ENCODE peak calls at places on chromosomes 13 and 19, in seven cellular contexts. One of them, this sample, is unnamed.

GRCh38 chr13:88958821-88959220 is 1287.7 kb downstream of the SLITRK5 start:
- DNase-seq in breast epithelium: no peak
- DNase-seq in body of pancreas: no peak
- DNase-seq in lower leg skin: no peak
- DNase-seq in tibial nerve: no peak
- DNase-seq in upper lobe of left lung: no peak
- DNase-seq in uterus: no peak
- DNase-seq in this sample: no peak

GRCh38 chr13:43303040-43303729 is 279.8 kb downstream of the DNAJC15 start:
- DNase-seq in breast epithelium: no peak
- DNase-seq in body of pancreas: peak; percentile 80
- DNase-seq in lower leg skin: no peak
- DNase-seq in tibial nerve: no peak
- DNase-seq in upper lobe of left lung: no peak
- DNase-seq in uterus: no peak
- DNase-seq in this sample: no peak

GRCh38 chr13:66780814-66781213 is 449.3 kb downstream of the PCDH9 start:
- DNase-seq in breast epithelium: no peak
- DNase-seq in body of pancreas: no peak
- DNase-seq in lower leg skin: no peak
- DNase-seq in tibial nerve: no peak
- DNase-seq in upper lobe of left lung: no peak
- DNase-seq in uterus: no peak
- DNase-seq in this sample: no peak

GRCh38 chr19:14517840-14518505 is at the start of gene DNAJB1:
- DNase-seq in breast epithelium: peak; percentile 73
- DNase-seq in body of pancreas: peak; percentile 83
- DNase-seq in lower leg skin: peak; percentile 96
- DNase-seq in tibial nerve: peak; percentile 69
- DNase-seq in upper lobe of left lung: peak; percentile 92
- DNase-seq in uterus: peak; percentile 87
- DNase-seq in this sample: no peak

GRCh38 chr19:15196683-15197005 is 4.2 kb downstream of the NOTCH3 start:
- DNase-seq in breast epithelium: no peak
- DNase-seq in body of pancreas: no peak
- DNase-seq in lower leg skin: no peak
- DNase-seq in tibial nerve: no peak
- DNase-seq in upper lobe of left lung: no peak
- DNase-seq in uterus: no peak
- DNase-seq in this sample: no peak

GRCh38 chr19:47096721-47097120 is 16.9 kb downstream of the ZC3H4 start:
- DNase-seq in breast epithelium: no peak
- DNase-seq in body of pancreas: peak; percentile 52
- DNase-seq in lower leg skin: no peak
- DNase-seq in tibial nerve: no peak
- DNase-seq in upper lobe of left lung: peak; percentile 56
- DNase-seq in uterus: no peak
- DNase-seq in this sample: no peak

GRCh38 chr19:12913011-12913561 is 6.0 kb downstream of the SYCE2 start:
- DNase-seq in breast epithelium: peak; percentile 90
- DNase-seq in body of pancreas: peak; percentile 87
- DNase-seq in lower leg skin: peak; percentile 94
- DNase-seq in tibial nerve: peak; percentile 68
- DNase-seq in upper lobe of left lung: peak; percentile 71
- DNase-seq in uterus: peak; percentile 63
- DNase-seq in this sample: no peak

GRCh38 chr13:114237415-114238112 is 2.9 kb downstream of the CDC16 start:
- DNase-seq in breast epithelium: no peak
- DNase-seq in body of pancreas: no peak
- DNase-seq in lower leg skin: no peak
- DNase-seq in tibial nerve: no peak
- DNase-seq in upper lobe of left lung: no peak
- DNase-seq in uterus: no peak
- DNase-seq in this sample: no peak

GRCh38 chr13:99977912-99978780 is 3.4 kb upstream of the ZIC2 start:
- DNase-seq in breast epithelium: no peak
- DNase-seq in body of pancreas: no peak
- DNase-seq in lower leg skin: no peak
- DNase-seq in tibial nerve: no peak
- DNase-seq in upper lobe of left lung: no peak
- DNase-seq in uterus: no peak
- DNase-seq in this sample: no peak
- H3K4me3 ChIP-seq in breast epithelium: no peak overlapping the region
- H3K4me3 ChIP-seq in body of pancreas: no peak overlapping the region
- H3K4me3 ChIP-seq in lower leg skin: no peak overlapping the region
- H3K4me3 ChIP-seq in tibial nerve: no peak overlapping the region
- H3K4me3 ChIP-seq in upper lobe of left lung: no peak overlapping the region
- H3K4me3 ChIP-seq in uterus: no peak overlapping the region
- H3K4me3 ChIP-seq in this sample: no peak overlapping the region

GRCh38 chr13:27199691-27200090 is 28.1 kb upstream of the USP12 start:
- DNase-seq in breast epithelium: no peak
- DNase-seq in body of pancreas: no peak
- DNase-seq in lower leg skin: no peak
- DNase-seq in tibial nerve: no peak
- DNase-seq in upper lobe of left lung: no peak
- DNase-seq in uterus: no peak
- DNase-seq in this sample: no peak

GRCh38 chr13:27201661-27202060 is 30.1 kb upstream of the USP12 start:
- DNase-seq in breast epithelium: no peak
- DNase-seq in body of pancreas: no peak
- DNase-seq in lower leg skin: no peak
- DNase-seq in tibial nerve: no peak
- DNase-seq in upper lobe of left lung: no peak
- DNase-seq in uterus: no peak
- DNase-seq in this sample: no peak

GRCh38 chr13:27200413-27201066 is 28.9 kb upstream of the USP12 start:
- DNase-seq in breast epithelium: no peak
- DNase-seq in body of pancreas: no peak
- DNase-seq in lower leg skin: no peak
- DNase-seq in tibial nerve: no peak
- DNase-seq in upper lobe of left lung: no peak
- DNase-seq in uterus: no peak
- DNase-seq in this sample: no peak

GRCh38 chr13:27203186-27203585 is 31.6 kb upstream of the USP12 start:
- DNase-seq in breast epithelium: no peak
- DNase-seq in body of pancreas: no peak
- DNase-seq in lower leg skin: no peak
- DNase-seq in tibial nerve: no peak
- DNase-seq in upper lobe of left lung: no peak
- DNase-seq in uterus: no peak
- DNase-seq in this sample: no peak

GRCh38 chr13:27203854-27204253 is 32.2 kb upstream of the USP12 start:
- DNase-seq in breast epithelium: no peak
- DNase-seq in body of pancreas: peak; percentile 15
- DNase-seq in lower leg skin: no peak
- DNase-seq in tibial nerve: no peak
- DNase-seq in upper lobe of left lung: no peak
- DNase-seq in uterus: no peak
- DNase-seq in this sample: no peak
- TF ChIP-seq CTCF in breast epithelium: no peak
- TF ChIP-seq CTCF in body of pancreas: no peak
- TF ChIP-seq CTCF in lower leg skin: no peak
- TF ChIP-seq CTCF in tibial nerve: no peak
- TF ChIP-seq CTCF in upper lobe of left lung: no peak
- TF ChIP-seq CTCF in uterus: peak; percentile 40
- TF ChIP-seq CTCF in this sample: peak; percentile 12

GRCh38 chr19:51593969-51594773 is 23.1 kb downstream of the ZNF175 start:
- DNase-seq in breast epithelium: peak; percentile 96
- DNase-seq in body of pancreas: peak; percentile 99
- DNase-seq in lower leg skin: peak; percentile 99
- DNase-seq in tibial nerve: peak; percentile 93
- DNase-seq in upper lobe of left lung: peak; percentile 100
- DNase-seq in uterus: peak; percentile 99
- DNase-seq in this sample: peak; percentile 89
- TF ChIP-seq POLR2A in breast epithelium: no peak
- TF ChIP-seq POLR2A in body of pancreas: peak; percentile 45
- TF ChIP-seq POLR2A in lower leg skin: no peak
- TF ChIP-seq POLR2A in tibial nerve: no peak
- TF ChIP-seq POLR2A in upper lobe of left lung: no peak
- TF ChIP-seq POLR2A in uterus: no peak
- TF ChIP-seq POLR2A in this sample: no peak

GRCh38 chr13:44421853-44422525 is 48.4 kb downstream of the SERP2 start:
- DNase-seq in breast epithelium: no peak
- DNase-seq in body of pancreas: no peak
- DNase-seq in lower leg skin: peak; percentile 64
- DNase-seq in tibial nerve: no peak
- DNase-seq in upper lobe of left lung: no peak
- DNase-seq in uterus: no peak
- DNase-seq in this sample: no peak
- H3K4me3 ChIP-seq in breast epithelium: no peak overlapping the region
- H3K4me3 ChIP-seq in body of pancreas: no peak overlapping the region
- H3K4me3 ChIP-seq in lower leg skin: no peak overlapping the region
- H3K4me3 ChIP-seq in tibial nerve: no peak overlapping the region
- H3K4me3 ChIP-seq in upper lobe of left lung: no peak overlapping the region
- H3K4me3 ChIP-seq in uterus: no peak overlapping the region
- H3K4me3 ChIP-seq in this sample: no peak overlapping the region

GRCh38 chr19:16541526-16542044 is 652 bp downstream of the CHERP start:
- DNase-seq in breast epithelium: no peak
- DNase-seq in body of pancreas: no peak
- DNase-seq in lower leg skin: no peak
- DNase-seq in tibial nerve: no peak
- DNase-seq in upper lobe of left lung: no peak
- DNase-seq in uterus: no peak
- DNase-seq in this sample: no peak

GRCh38 chr19:16540948-16541347 is 1.3 kb downstream of the CHERP start:
- DNase-seq in breast epithelium: no peak
- DNase-seq in body of pancreas: no peak
- DNase-seq in lower leg skin: no peak
- DNase-seq in tibial nerve: no peak
- DNase-seq in upper lobe of left lung: no peak
- DNase-seq in uterus: no peak
- DNase-seq in this sample: no peak

GRCh38 chr19:16542894-16543498 is 759 bp upstream of the CHERP start:
- DNase-seq in breast epithelium: no peak
- DNase-seq in body of pancreas: no peak
- DNase-seq in lower leg skin: no peak
- DNase-seq in tibial nerve: no peak
- DNase-seq in upper lobe of left lung: no peak
- DNase-seq in uterus: no peak
- DNase-seq in this sample: no peak

GRCh38 chr19:16544468-16545231 is 2.4 kb upstream of the CHERP start:
- DNase-seq in breast epithelium: no peak
- DNase-seq in body of pancreas: no peak
- DNase-seq in lower leg skin: no peak
- DNase-seq in tibial nerve: no peak
- DNase-seq in upper lobe of left lung: no peak
- DNase-seq in uterus: no peak
- DNase-seq in this sample: no peak

GRCh38 chr19:16542045-16542893 is at the start of gene CHERP:
- DNase-seq in breast epithelium: peak; percentile 88
- DNase-seq in body of pancreas: peak; percentile 94
- DNase-seq in lower leg skin: peak; percentile 98
- DNase-seq in tibial nerve: peak; percentile 74
- DNase-seq in upper lobe of left lung: peak; percentile 93
- DNase-seq in uterus: peak; percentile 95
- DNase-seq in this sample: peak; percentile 58
- TF ChIP-seq CTCF in breast epithelium: no peak
- TF ChIP-seq CTCF in body of pancreas: no peak
- TF ChIP-seq CTCF in lower leg skin: no peak
- TF ChIP-seq CTCF in tibial nerve: peak; percentile 44
- TF ChIP-seq CTCF in upper lobe of left lung: no peak
- TF ChIP-seq CTCF in uterus: peak; percentile 34
- TF ChIP-seq CTCF in this sample: no peak

GRCh38 chr13:20702530-20702929 is 969 bp upstream of the IL17D start:
- DNase-seq in breast epithelium: no peak
- DNase-seq in body of pancreas: no peak
- DNase-seq in lower leg skin: no peak
- DNase-seq in tibial nerve: no peak
- DNase-seq in upper lobe of left lung: no peak
- DNase-seq in uterus: no peak
- DNase-seq in this sample: no peak

GRCh38 chr13:20702945-20703784 is at the start of gene IL17D:
- DNase-seq in breast epithelium: no peak
- DNase-seq in body of pancreas: peak; percentile 20
- DNase-seq in lower leg skin: peak; percentile 79
- DNase-seq in tibial nerve: no peak
- DNase-seq in upper lobe of left lung: no peak
- DNase-seq in uterus: no peak
- DNase-seq in this sample: no peak

GRCh38 chr13:20706661-20707060 is 3.2 kb downstream of the IL17D start:
- DNase-seq in breast epithelium: no peak
- DNase-seq in body of pancreas: no peak
- DNase-seq in lower leg skin: no peak
- DNase-seq in tibial nerve: no peak
- DNase-seq in upper lobe of left lung: no peak
- DNase-seq in uterus: no peak
- DNase-seq in this sample: no peak

GRCh38 chr13:20704459-20705069 is 1.1 kb downstream of the IL17D start:
- DNase-seq in breast epithelium: no peak
- DNase-seq in body of pancreas: no peak
- DNase-seq in lower leg skin: no peak
- DNase-seq in tibial nerve: no peak
- DNase-seq in upper lobe of left lung: no peak
- DNase-seq in uterus: no peak
- DNase-seq in this sample: no peak

GRCh38 chr13:20703785-20704458 is 423 bp downstream of the IL17D start:
- DNase-seq in breast epithelium: peak; percentile 69
- DNase-seq in body of pancreas: peak; percentile 91
- DNase-seq in lower leg skin: peak; percentile 92
- DNase-seq in tibial nerve: peak; percentile 36
- DNase-seq in upper lobe of left lung: peak; percentile 88
- DNase-seq in uterus: peak; percentile 73
- DNase-seq in this sample: peak; percentile 15
- TF ChIP-seq POLR2A in breast epithelium: no peak
- TF ChIP-seq POLR2A in body of pancreas: peak; percentile 43
- TF ChIP-seq POLR2A in lower leg skin: no peak
- TF ChIP-seq POLR2A in tibial nerve: peak; percentile 16
- TF ChIP-seq POLR2A in upper lobe of left lung: no peak
- TF ChIP-seq POLR2A in uterus: no peak
- TF ChIP-seq POLR2A in this sample: peak; percentile 33

GRCh38 chr13:113153810-113154748 is 4.4 kb upstream of the PROZ start:
- DNase-seq in breast epithelium: peak; percentile 84
- DNase-seq in body of pancreas: peak; percentile 82
- DNase-seq in lower leg skin: peak; percentile 96
- DNase-seq in tibial nerve: peak; percentile 68
- DNase-seq in upper lobe of left lung: peak; percentile 73
- DNase-seq in uterus: peak; percentile 77
- DNase-seq in this sample: peak; percentile 35

GRCh38 chr13:113150545-113151365 is 7.7 kb upstream of the PROZ start:
- DNase-seq in breast epithelium: no peak
- DNase-seq in body of pancreas: no peak
- DNase-seq in lower leg skin: peak; percentile 83
- DNase-seq in tibial nerve: no peak
- DNase-seq in upper lobe of left lung: no peak
- DNase-seq in uterus: no peak
- DNase-seq in this sample: no peak

GRCh38 chr13:113149711-113150544 is 8.5 kb upstream of the PROZ start:
- DNase-seq in breast epithelium: no peak
- DNase-seq in body of pancreas: no peak
- DNase-seq in lower leg skin: peak; percentile 83
- DNase-seq in tibial nerve: no peak
- DNase-seq in upper lobe of left lung: peak; percentile 17
- DNase-seq in uterus: no peak
- DNase-seq in this sample: no peak

GRCh38 chr13:113152894-113153809 is 5.3 kb upstream of the PROZ start:
- DNase-seq in breast epithelium: no peak
- DNase-seq in body of pancreas: peak; percentile 62
- DNase-seq in lower leg skin: peak; percentile 92
- DNase-seq in tibial nerve: peak; percentile 31
- DNase-seq in upper lobe of left lung: peak; percentile 36
- DNase-seq in uterus: peak; percentile 53
- DNase-seq in this sample: no peak

GRCh38 chr13:113151745-113152707 is 6.4 kb upstream of the PROZ start:
- DNase-seq in breast epithelium: no peak
- DNase-seq in body of pancreas: peak; percentile 35
- DNase-seq in lower leg skin: peak; percentile 86
- DNase-seq in tibial nerve: no peak
- DNase-seq in upper lobe of left lung: no peak
- DNase-seq in uterus: peak; percentile 40
- DNase-seq in this sample: no peak
- H3K4me3 ChIP-seq in breast epithelium: peak overlapping the region; percentile 81
- H3K4me3 ChIP-seq in body of pancreas: no peak overlapping the region
- H3K4me3 ChIP-seq in lower leg skin: no peak overlapping the region
- H3K4me3 ChIP-seq in tibial nerve: peak overlapping the region; percentile 53
- H3K4me3 ChIP-seq in upper lobe of left lung: no peak overlapping the region
- H3K4me3 ChIP-seq in uterus: no peak overlapping the region
- H3K4me3 ChIP-seq in this sample: no peak overlapping the region